ENCODE peak calls at places on chromosomes 4 and X, in eight cellular contexts. One of them, this sample, is unnamed.

GRCh38 chr4:176435891-176436499 is 116.2 kb downstream of the SPCS3 start:
- DNase-seq in mammary epithelial cell: no peak
- DNase-seq in stomach: no peak
- DNase-seq in neural progenitor cell: no peak
- DNase-seq in ovary: no peak
- DNase-seq in CD8-positive, alpha-beta memory T cell: no peak
- DNase-seq in body of pancreas: no peak
- DNase-seq in cardiac muscle cell: peak; percentile 60
- DNase-seq in this sample: no peak

GRCh38 chr4:137519406-137519805 is 12.9 kb downstream of the PCDH18 start:
- DNase-seq in mammary epithelial cell: no peak
- DNase-seq in stomach: no peak
- DNase-seq in neural progenitor cell: no peak
- DNase-seq in ovary: no peak
- DNase-seq in CD8-positive, alpha-beta memory T cell: no peak
- DNase-seq in body of pancreas: no peak
- DNase-seq in cardiac muscle cell: peak; percentile 67
- DNase-seq in this sample: no peak

GRCh38 chr4:159191989-159192388 is 89.1 kb downstream of the RAPGEF2 start:
- DNase-seq in mammary epithelial cell: peak; percentile 53
- DNase-seq in stomach: no peak
- DNase-seq in neural progenitor cell: peak; percentile 70
- DNase-seq in ovary: no peak
- DNase-seq in CD8-positive, alpha-beta memory T cell: no peak
- DNase-seq in body of pancreas: no peak
- DNase-seq in cardiac muscle cell: peak; percentile 59
- DNase-seq in this sample: no peak

GRCh38 chr4:33302298-33302697 is 2582.1 kb downstream of the PCDH7 start:
- DNase-seq in mammary epithelial cell: no peak
- DNase-seq in stomach: no peak
- DNase-seq in neural progenitor cell: no peak
- DNase-seq in ovary: no peak
- DNase-seq in CD8-positive, alpha-beta memory T cell: no peak
- DNase-seq in body of pancreas: no peak
- DNase-seq in cardiac muscle cell: peak; percentile 20
- DNase-seq in this sample: no peak

GRCh38 chrX:97039363-97040029 is 155.8 kb downstream of the RPA4 start:
- DNase-seq in mammary epithelial cell: peak; percentile 9
- DNase-seq in stomach: peak; percentile 27
- DNase-seq in neural progenitor cell: no peak
- DNase-seq in ovary: peak; percentile 35
- DNase-seq in CD8-positive, alpha-beta memory T cell: no peak
- DNase-seq in body of pancreas: peak; percentile 31
- DNase-seq in cardiac muscle cell: peak; percentile 81
- DNase-seq in this sample: no peak

GRCh38 chr4:138958519-138958918 is 57.1 kb upstream of the NOCT start:
- DNase-seq in mammary epithelial cell: no peak
- DNase-seq in stomach: no peak
- DNase-seq in neural progenitor cell: no peak
- DNase-seq in ovary: no peak
- DNase-seq in CD8-positive, alpha-beta memory T cell: no peak
- DNase-seq in body of pancreas: no peak
- DNase-seq in cardiac muscle cell: peak; percentile 55
- DNase-seq in this sample: no peak

GRCh38 chr4:114598191-114599121 is at the start of gene UGT8:
- DNase-seq in mammary epithelial cell: peak; percentile 32
- DNase-seq in stomach: peak; percentile 86
- DNase-seq in neural progenitor cell: peak; percentile 87
- DNase-seq in ovary: no peak
- DNase-seq in CD8-positive, alpha-beta memory T cell: peak; percentile 20
- DNase-seq in body of pancreas: peak; percentile 84
- DNase-seq in cardiac muscle cell: peak; percentile 22
- DNase-seq in this sample: peak; percentile 72

GRCh38 chrX:132184871-132185270 is 34.4 kb downstream of the RAP2C start:
- DNase-seq in mammary epithelial cell: no peak
- DNase-seq in stomach: no peak
- DNase-seq in neural progenitor cell: no peak
- DNase-seq in ovary: no peak
- DNase-seq in CD8-positive, alpha-beta memory T cell: no peak
- DNase-seq in body of pancreas: no peak
- DNase-seq in cardiac muscle cell: no peak
- DNase-seq in this sample: no peak

GRCh38 chr4:111231281-111231680 is 608.4 kb upstream of the PITX2 start:
- DNase-seq in mammary epithelial cell: no peak
- DNase-seq in stomach: no peak
- DNase-seq in neural progenitor cell: no peak
- DNase-seq in ovary: no peak
- DNase-seq in CD8-positive, alpha-beta memory T cell: no peak
- DNase-seq in body of pancreas: no peak
- DNase-seq in cardiac muscle cell: no peak
- DNase-seq in this sample: no peak

GRCh38 chrX:70262952-70263567 is 3.1 kb upstream of the P2RY4 start:
- DNase-seq in mammary epithelial cell: peak; percentile 54
- DNase-seq in stomach: no peak
- DNase-seq in neural progenitor cell: peak; percentile 67
- DNase-seq in ovary: peak; percentile 45
- DNase-seq in CD8-positive, alpha-beta memory T cell: peak; percentile 4
- DNase-seq in body of pancreas: peak; percentile 18
- DNase-seq in cardiac muscle cell: peak; percentile 48
- DNase-seq in this sample: no peak

GRCh38 chrX:110015027-110015426 is 12.1 kb downstream of the TMEM164 start:
- DNase-seq in mammary epithelial cell: no peak
- DNase-seq in stomach: no peak
- DNase-seq in neural progenitor cell: no peak
- DNase-seq in ovary: peak; percentile 57
- DNase-seq in CD8-positive, alpha-beta memory T cell: no peak
- DNase-seq in body of pancreas: peak; percentile 28
- DNase-seq in cardiac muscle cell: peak; percentile 32
- DNase-seq in this sample: no peak

GRCh38 chr4:152007108-152007507 is 246.3 kb upstream of the GATB start:
- DNase-seq in mammary epithelial cell: no peak
- DNase-seq in stomach: no peak
- DNase-seq in neural progenitor cell: no peak
- DNase-seq in ovary: no peak
- DNase-seq in CD8-positive, alpha-beta memory T cell: no peak
- DNase-seq in body of pancreas: no peak
- DNase-seq in cardiac muscle cell: no peak
- DNase-seq in this sample: no peak

GRCh38 chr4:145830699-145831098 is 107.9 kb downstream of the ZNF827 start:
- DNase-seq in mammary epithelial cell: no peak
- DNase-seq in stomach: no peak
- DNase-seq in neural progenitor cell: no peak
- DNase-seq in ovary: no peak
- DNase-seq in CD8-positive, alpha-beta memory T cell: no peak
- DNase-seq in body of pancreas: no peak
- DNase-seq in cardiac muscle cell: no peak
- DNase-seq in this sample: no peak

GRCh38 chr4:56613101-56613862 is 67.8 kb downstream of the HOPX start:
- DNase-seq in mammary epithelial cell: peak; percentile 72
- DNase-seq in stomach: no peak
- DNase-seq in neural progenitor cell: no peak
- DNase-seq in ovary: no peak
- DNase-seq in CD8-positive, alpha-beta memory T cell: no peak
- DNase-seq in body of pancreas: no peak
- DNase-seq in cardiac muscle cell: peak; percentile 57
- DNase-seq in this sample: no peak

GRCh38 chr4:2961411-2962098 is 1.7 kb downstream of the NOP14 start:
- DNase-seq in mammary epithelial cell: no peak
- DNase-seq in stomach: no peak
- DNase-seq in neural progenitor cell: peak; percentile 64
- DNase-seq in ovary: no peak
- DNase-seq in CD8-positive, alpha-beta memory T cell: no peak
- DNase-seq in body of pancreas: no peak
- DNase-seq in cardiac muscle cell: no peak
- DNase-seq in this sample: no peak

GRCh38 chrX:120672389-120672788 is 42.5 kb upstream of the C1GALT1C1 start:
- DNase-seq in mammary epithelial cell: peak; percentile 72
- DNase-seq in stomach: peak; percentile 30
- DNase-seq in neural progenitor cell: no peak
- DNase-seq in ovary: no peak
- DNase-seq in CD8-positive, alpha-beta memory T cell: no peak
- DNase-seq in body of pancreas: peak; percentile 27
- DNase-seq in cardiac muscle cell: peak; percentile 91
- DNase-seq in this sample: no peak

GRCh38 chrX:120668357-120668756 is 38.5 kb upstream of the C1GALT1C1 start:
- DNase-seq in mammary epithelial cell: no peak
- DNase-seq in stomach: no peak
- DNase-seq in neural progenitor cell: no peak
- DNase-seq in ovary: no peak
- DNase-seq in CD8-positive, alpha-beta memory T cell: no peak
- DNase-seq in body of pancreas: no peak
- DNase-seq in cardiac muscle cell: no peak
- DNase-seq in this sample: no peak

GRCh38 chrX:120677017-120677652 is 47.3 kb upstream of the C1GALT1C1 start:
- DNase-seq in mammary epithelial cell: no peak
- DNase-seq in stomach: no peak
- DNase-seq in neural progenitor cell: no peak
- DNase-seq in ovary: no peak
- DNase-seq in CD8-positive, alpha-beta memory T cell: no peak
- DNase-seq in body of pancreas: no peak
- DNase-seq in cardiac muscle cell: no peak
- DNase-seq in this sample: no peak

GRCh38 chrX:120672841-120673530 is 43.1 kb upstream of the C1GALT1C1 start:
- DNase-seq in mammary epithelial cell: no peak
- DNase-seq in stomach: no peak
- DNase-seq in neural progenitor cell: no peak
- DNase-seq in ovary: no peak
- DNase-seq in CD8-positive, alpha-beta memory T cell: no peak
- DNase-seq in body of pancreas: no peak
- DNase-seq in cardiac muscle cell: peak; percentile 32
- DNase-seq in this sample: no peak

GRCh38 chrX:120671963-120672362 is 42.1 kb upstream of the C1GALT1C1 start:
- DNase-seq in mammary epithelial cell: no peak
- DNase-seq in stomach: no peak
- DNase-seq in neural progenitor cell: no peak
- DNase-seq in ovary: no peak
- DNase-seq in CD8-positive, alpha-beta memory T cell: no peak
- DNase-seq in body of pancreas: no peak
- DNase-seq in cardiac muscle cell: peak; percentile 48
- DNase-seq in this sample: no peak
- H3K4me3 ChIP-seq in mammary epithelial cell: no peak overlapping the region
- H3K4me3 ChIP-seq in stomach: no peak overlapping the region
- H3K4me3 ChIP-seq in neural progenitor cell: no peak overlapping the region
- H3K4me3 ChIP-seq in ovary: no peak overlapping the region
- H3K4me3 ChIP-seq in CD8-positive, alpha-beta memory T cell: no peak overlapping the region
- H3K4me3 ChIP-seq in body of pancreas: no peak overlapping the region
- H3K4me3 ChIP-seq in cardiac muscle cell: no peak overlapping the region
- H3K4me3 ChIP-seq in this sample: no peak overlapping the region

GRCh38 chrX:136030357-136031225 is 45.4 kb downstream of the SLC9A6 start:
- DNase-seq in mammary epithelial cell: no peak
- DNase-seq in stomach: no peak
- DNase-seq in neural progenitor cell: no peak
- DNase-seq in ovary: no peak
- DNase-seq in CD8-positive, alpha-beta memory T cell: no peak
- DNase-seq in body of pancreas: peak; percentile 9
- DNase-seq in cardiac muscle cell: peak; percentile 62
- DNase-seq in this sample: no peak

GRCh38 chrX:136031626-136032025 is 46.4 kb downstream of the SLC9A6 start:
- DNase-seq in mammary epithelial cell: no peak
- DNase-seq in stomach: no peak
- DNase-seq in neural progenitor cell: no peak
- DNase-seq in ovary: no peak
- DNase-seq in CD8-positive, alpha-beta memory T cell: no peak
- DNase-seq in body of pancreas: no peak
- DNase-seq in cardiac muscle cell: no peak
- DNase-seq in this sample: no peak

GRCh38 chrX:136035663-136036062 is 50.4 kb downstream of the SLC9A6 start:
- DNase-seq in mammary epithelial cell: no peak
- DNase-seq in stomach: no peak
- DNase-seq in neural progenitor cell: no peak
- DNase-seq in ovary: no peak
- DNase-seq in CD8-positive, alpha-beta memory T cell: no peak
- DNase-seq in body of pancreas: no peak
- DNase-seq in cardiac muscle cell: no peak
- DNase-seq in this sample: no peak

GRCh38 chrX:136034622-136035021 is 49.4 kb downstream of the SLC9A6 start:
- DNase-seq in mammary epithelial cell: no peak
- DNase-seq in stomach: no peak
- DNase-seq in neural progenitor cell: no peak
- DNase-seq in ovary: no peak
- DNase-seq in CD8-positive, alpha-beta memory T cell: no peak
- DNase-seq in body of pancreas: no peak
- DNase-seq in cardiac muscle cell: peak; percentile 27
- DNase-seq in this sample: no peak

GRCh38 chrX:136032370-136032769 is 47.1 kb downstream of the SLC9A6 start:
- DNase-seq in mammary epithelial cell: no peak
- DNase-seq in stomach: no peak
- DNase-seq in neural progenitor cell: no peak
- DNase-seq in ovary: no peak
- DNase-seq in CD8-positive, alpha-beta memory T cell: no peak
- DNase-seq in body of pancreas: no peak
- DNase-seq in cardiac muscle cell: no peak
- DNase-seq in this sample: no peak
- H3K27ac ChIP-seq in mammary epithelial cell: no peak overlapping the region
- H3K27ac ChIP-seq in stomach: peak overlapping the region; percentile 78
- H3K27ac ChIP-seq in neural progenitor cell: no peak overlapping the region
- H3K27ac ChIP-seq in ovary: no peak overlapping the region
- H3K27ac ChIP-seq in CD8-positive, alpha-beta memory T cell: no peak overlapping the region
- H3K27ac ChIP-seq in body of pancreas: no peak overlapping the region
- H3K27ac ChIP-seq in cardiac muscle cell: no peak overlapping the region
- H3K27ac ChIP-seq in this sample: no peak overlapping the region

DNA sequence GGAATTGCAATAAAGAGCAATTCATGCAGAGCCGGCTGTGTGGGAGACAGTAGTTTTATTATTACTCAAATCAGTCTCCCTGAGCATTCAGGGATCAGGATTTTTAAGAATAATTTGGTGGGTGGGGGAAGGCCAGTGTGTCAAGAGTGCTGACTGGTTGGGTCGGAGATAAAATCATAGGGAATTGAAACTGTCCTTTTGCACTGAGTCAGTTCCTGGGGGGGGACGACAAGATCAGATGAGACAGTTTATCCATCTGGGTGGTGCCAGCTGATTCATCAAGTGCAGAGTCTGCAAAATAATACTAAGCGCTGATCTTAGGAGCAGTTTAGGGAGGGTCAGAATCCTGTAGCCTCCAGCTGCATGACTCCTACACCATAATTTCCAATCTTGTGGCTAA is 502.4 kb downstream of the NLGN4X start:
- DNase-seq in mammary epithelial cell: peak; percentile 90
- DNase-seq in stomach: no peak
- DNase-seq in neural progenitor cell: no peak
- DNase-seq in ovary: no peak
- DNase-seq in CD8-positive, alpha-beta memory T cell: no peak
- DNase-seq in body of pancreas: peak; percentile 26
- DNase-seq in cardiac muscle cell: no peak
- DNase-seq in this sample: no peak
- H3K9me3 ChIP-seq in mammary epithelial cell: no peaks in the 10 kb centered on the region
- H3K9me3 ChIP-seq in stomach: no peaks in the 10 kb centered on the region
- H3K9me3 ChIP-seq in neural progenitor cell: no peaks in the 10 kb centered on the region
- H3K9me3 ChIP-seq in ovary: no peaks in the 10 kb centered on the region
- H3K9me3 ChIP-seq in CD8-positive, alpha-beta memory T cell: no peaks in the 10 kb centered on the region
- H3K9me3 ChIP-seq in body of pancreas: no peaks in the 10 kb centered on the region
- H3K9me3 ChIP-seq in cardiac muscle cell: no peaks in the 10 kb centered on the region
- H3K9me3 ChIP-seq in this sample: no peaks in the 10 kb centered on the region

DNA sequence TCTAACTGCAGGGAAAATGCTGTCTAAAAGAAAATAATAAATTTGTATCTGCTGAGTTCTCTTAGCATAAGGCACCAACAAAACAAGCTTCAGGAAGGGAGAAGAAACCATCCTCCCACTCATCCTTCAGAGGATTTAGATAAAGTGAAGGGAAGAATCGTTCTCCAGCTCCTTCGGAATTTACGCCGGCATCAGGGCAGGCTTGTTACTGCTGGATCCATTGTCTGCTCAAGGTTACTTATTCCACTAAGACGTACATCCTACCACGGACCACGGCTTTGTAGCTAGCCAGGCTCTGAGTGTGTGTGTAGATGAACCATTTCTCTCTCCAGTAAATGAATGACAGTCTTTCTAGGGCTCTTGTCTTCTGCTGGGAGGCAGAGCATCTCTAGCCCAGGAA is 60.4 kb downstream of the HAND2 start:
- DNase-seq in mammary epithelial cell: no peak
- DNase-seq in stomach: no peak
- DNase-seq in neural progenitor cell: peak; percentile 3
- DNase-seq in ovary: no peak
- DNase-seq in CD8-positive, alpha-beta memory T cell: no peak
- DNase-seq in body of pancreas: no peak
- DNase-seq in cardiac muscle cell: no peak
- DNase-seq in this sample: no peak
- H3K4me3 ChIP-seq in mammary epithelial cell: no peak overlapping the region
- H3K4me3 ChIP-seq in stomach: no peak overlapping the region
- H3K4me3 ChIP-seq in neural progenitor cell: no peak overlapping the region
- H3K4me3 ChIP-seq in ovary: no peak overlapping the region
- H3K4me3 ChIP-seq in CD8-positive, alpha-beta memory T cell: no peak overlapping the region
- H3K4me3 ChIP-seq in body of pancreas: no peak overlapping the region
- H3K4me3 ChIP-seq in cardiac muscle cell: no peak overlapping the region
- H3K4me3 ChIP-seq in this sample: no peak overlapping the region